ENCODE peak calls at places on chromosomes 2 and 18, in six cellular contexts. M is NB4, V is endodermal cell, F is OCI-LY7, P is GM23248, Q is fibroblast of pulmonary artery. G is an unnamed sample.

GRCh38 chr2:15965564-15966019 is 25.2 kb downstream of the MYCN start:
- DNase-seq in M (no peak), V (peak; percentile 52), F (no peak), P (no peak), Q (no peak), G (no peak)

GRCh38 chr2:109472331-109473005 is 141.3 kb downstream of the SEPTIN10 start:
- DNase-seq in M (no peak), V (no peak), F (no peak), P (no peak), Q (no peak), G (peak; percentile 58)

GRCh38 chr2:233075966-233076339 is 15.8 kb downstream of the INPP5D start:
- DNase-seq in M (peak; percentile 83), V (peak; percentile 65), F (peak; percentile 93), P (no peak), Q (no peak), G (no peak)

GRCh38 chr2:158011055-158011771 is 90.5 kb upstream of the UPP2 start:
- DNase-seq in M (no peak), V (peak; percentile 78), F (no peak), P (no peak), Q (peak; percentile 7), G (peak; percentile 80)

GRCh38 chr2:118973542-118973951 is 31.6 kb downstream of the MARCO start:
- DNase-seq in M (peak; percentile 23), V (no peak), F (no peak), P (peak; percentile 92), Q (peak; percentile 48), G (peak; percentile 53)

GRCh38 chr2:74528600-74529356 is 728 bp downstream of the AUP1 start:
- DNase-seq in M (no peak), V (no peak), F (peak; percentile 45), P (no peak), Q (no peak), G (no peak)

GRCh38 chr2:224884188-224884587 is 158.1 kb downstream of the DOCK10 start:
- DNase-seq in M (peak; percentile 88), V (no peak), F (no peak), P (peak; percentile 56), Q (peak; percentile 69), G (no peak)

GRCh38 chr2:45830322-45830721 is 178.8 kb downstream of the PRKCE start:
- DNase-seq in M (no peak), V (no peak), F (no peak), P (no peak), Q (no peak), G (no peak)

GRCh38 chr2:241228860-241229516 is 40.5 kb downstream of the ANO7 start:
- DNase-seq in M (no peak), V (no peak), F (no peak), P (no peak), Q (no peak), G (no peak)

GRCh38 chr18:79509536-79509930 is 113.8 kb downstream of the NFATC1 start:
- DNase-seq in M (no peak), V (no peak), F (no peak), P (no peak), Q (no peak), G (peak; percentile 35)

GRCh38 chr18:2387588-2387987 is 183.7 kb downstream of the METTL4 start:
- DNase-seq in M (no peak), V (no peak), F (no peak), P (no peak), Q (no peak), G (no peak)

GRCh38 chr2:54500404-54501147 is 44.4 kb downstream of the SPTBN1 start:
- DNase-seq in M (no peak), V (no peak), F (no peak), P (no peak), Q (no peak), G (no peak)

GRCh38 chr2:20650412-20650879 is 452 bp downstream of the HS1BP3 start:
- DNase-seq in M (peak; percentile 48), V (peak; percentile 75), F (peak; percentile 47), P (peak; percentile 83), Q (peak; percentile 35), G (no peak)

GRCh38 chr2:189506514-189506976 is 65.3 kb downstream of the WDR75 start:
- DNase-seq in M (peak; percentile 55), V (peak; percentile 60), F (no peak), P (no peak), Q (peak; percentile 41), G (peak; percentile 87)

GRCh38 chr2:12262681-12263436 is 453.9 kb upstream of the TRIB2 start:
- DNase-seq in M (no peak), V (no peak), F (peak; percentile 5), P (peak; percentile 60), Q (peak; percentile 76), G (no peak)

GRCh38 chr2:120590841-120591240 is 144.8 kb upstream of the GLI2 start:
- DNase-seq in M (no peak), V (no peak), F (no peak), P (no peak), Q (no peak), G (no peak)

GRCh38 chr2:217858519-217859466 is 144.0 kb downstream of the TNS1 start:
- DNase-seq in M (no peak), V (peak; percentile 74), F (no peak), P (peak; percentile 98), Q (peak; percentile 96), G (peak; percentile 97)

G was measured in islet precursor cell.